ENCODE peak calls at places on chromosome 7, in six cellular contexts. One of them, this sample, is unnamed.

GRCh38 chr7:158076215-158076614 is 511.4 kb downstream of the PTPRN2 start:
- DNase-seq in cardiac fibroblast: no peak
- DNase-seq in kidney: no peak
- DNase-seq in PC-9: no peak
- DNase-seq in IMR-90: no peak
- DNase-seq in CD8-positive, alpha-beta memory T cell: no peak
- DNase-seq in this sample: no peak

GRCh38 chr7:27745064-27745583 is 5.2 kb downstream of the TAX1BP1 start:
- DNase-seq in kidney: no peak
- DNase-seq in PC-9: peak; percentile 82
- DNase-seq in CD8-positive, alpha-beta memory T cell: no peak
- DNase-seq in cardiac fibroblast: peak; percentile 89
- DNase-seq in IMR-90: peak; percentile 84
- DNase-seq in this sample: peak; percentile 20

GRCh38 chr7:127629268-127629854 is 11.4 kb upstream of the PAX4 start:
- DNase-seq in kidney: no peak
- DNase-seq in CD8-positive, alpha-beta memory T cell: no peak
- DNase-seq in IMR-90: no peak
- DNase-seq in cardiac fibroblast: no peak
- DNase-seq in PC-9: no peak
- DNase-seq in this sample: peak; percentile 59

GRCh38 chr7:41993173-41993867 is 243.7 kb downstream of the GLI3 start:
- DNase-seq in CD8-positive, alpha-beta memory T cell: no peak
- DNase-seq in IMR-90: peak; percentile 78
- DNase-seq in cardiac fibroblast: peak; percentile 85
- DNase-seq in kidney: no peak
- DNase-seq in PC-9: peak; percentile 16
- DNase-seq in this sample: no peak

GRCh38 chr7:7868245-7868899 is 100.2 kb upstream of the GLCCI1 start:
- DNase-seq in CD8-positive, alpha-beta memory T cell: no peak
- DNase-seq in IMR-90: no peak
- DNase-seq in kidney: no peak
- DNase-seq in PC-9: no peak
- DNase-seq in cardiac fibroblast: no peak
- DNase-seq in this sample: no peak

GRCh38 chr7:139704308-139704879 is 73.4 kb downstream of the HIPK2 start:
- DNase-seq in PC-9: no peak
- DNase-seq in kidney: no peak
- DNase-seq in IMR-90: no peak
- DNase-seq in cardiac fibroblast: no peak
- DNase-seq in CD8-positive, alpha-beta memory T cell: no peak
- DNase-seq in this sample: no peak

GRCh38 chr7:2163565-2163964 is 69.2 kb downstream of the MAD1L1 start:
- DNase-seq in CD8-positive, alpha-beta memory T cell: no peak
- DNase-seq in IMR-90: no peak
- DNase-seq in cardiac fibroblast: no peak
- DNase-seq in PC-9: no peak
- DNase-seq in kidney: no peak
- DNase-seq in this sample: no peak

GRCh38 chr7:94060772-94061171 is 56.6 kb upstream of the BET1 start:
- DNase-seq in cardiac fibroblast: peak; percentile 22
- DNase-seq in IMR-90: peak; percentile 82
- DNase-seq in kidney: no peak
- DNase-seq in CD8-positive, alpha-beta memory T cell: no peak
- DNase-seq in PC-9: no peak
- DNase-seq in this sample: no peak

GRCh38 chr7:127890726-127891125 is 140.5 kb downstream of the LRRC4 start:
- DNase-seq in CD8-positive, alpha-beta memory T cell: no peak
- DNase-seq in cardiac fibroblast: no peak
- DNase-seq in IMR-90: no peak
- DNase-seq in kidney: no peak
- DNase-seq in PC-9: peak; percentile 39
- DNase-seq in this sample: no peak

GRCh38 chr7:79084423-79084822 is 369.0 kb downstream of the MAGI2 start:
- DNase-seq in CD8-positive, alpha-beta memory T cell: no peak
- DNase-seq in IMR-90: peak; percentile 33
- DNase-seq in cardiac fibroblast: no peak
- DNase-seq in kidney: no peak
- DNase-seq in PC-9: no peak
- DNase-seq in this sample: no peak

GRCh38 chr7:24580283-24580946 is 7.2 kb downstream of the PALS2 start:
- DNase-seq in cardiac fibroblast: no peak
- DNase-seq in PC-9: peak; percentile 95
- DNase-seq in IMR-90: peak; percentile 48
- DNase-seq in kidney: no peak
- DNase-seq in CD8-positive, alpha-beta memory T cell: no peak
- DNase-seq in this sample: no peak

GRCh38 chr7:98286093-98286525 is 4.6 kb downstream of the BRI3 start:
- DNase-seq in CD8-positive, alpha-beta memory T cell: no peak
- DNase-seq in kidney: peak; percentile 91
- DNase-seq in IMR-90: peak; percentile 55
- DNase-seq in cardiac fibroblast: peak; percentile 57
- DNase-seq in PC-9: peak; percentile 92
- DNase-seq in this sample: peak; percentile 74

GRCh38 chr7:51430480-51431086 is 114.0 kb upstream of the COBL start:
- DNase-seq in cardiac fibroblast: peak; percentile 38
- DNase-seq in IMR-90: peak; percentile 12
- DNase-seq in CD8-positive, alpha-beta memory T cell: peak; percentile 6
- DNase-seq in PC-9: peak; percentile 60
- DNase-seq in kidney: no peak
- DNase-seq in this sample: peak; percentile 14

DNA sequence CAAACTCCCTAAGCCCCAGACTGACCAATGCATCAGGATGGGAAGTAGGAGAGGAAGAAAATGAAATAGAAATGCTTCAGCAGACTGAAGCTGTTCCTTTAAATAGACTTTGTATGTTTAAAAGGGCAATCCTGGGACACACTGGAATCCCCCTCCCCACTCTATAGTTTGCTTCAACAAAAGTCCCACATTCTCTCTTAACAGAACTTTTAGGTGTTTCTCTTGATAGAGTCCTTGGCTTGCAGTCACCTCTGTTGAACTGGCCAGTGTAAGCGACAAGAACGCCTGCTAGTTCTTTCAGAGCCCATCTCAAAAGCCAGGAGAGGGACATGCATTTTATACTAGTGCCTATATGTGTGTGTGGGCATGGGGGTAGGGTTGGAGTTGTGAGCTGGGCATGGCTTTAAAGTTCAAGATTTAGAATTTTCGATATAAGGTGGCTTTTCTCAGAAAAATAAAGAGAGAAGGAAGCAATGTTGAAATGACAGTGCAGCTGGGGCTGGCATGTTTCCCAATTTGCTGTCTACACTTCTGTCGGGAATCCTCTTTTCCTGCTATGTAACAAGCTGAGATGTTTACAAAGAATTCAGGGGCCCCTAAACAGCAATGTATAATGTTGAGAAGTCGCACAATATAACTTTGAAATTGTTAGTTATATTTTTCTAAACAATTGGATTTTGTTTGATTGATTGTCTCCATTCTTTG is 2.1 kb downstream of the TBX20 start:
- DNase-seq in kidney: no peak
- DNase-seq in IMR-90: no peak
- DNase-seq in cardiac fibroblast: peak; percentile 66
- DNase-seq in PC-9: no peak
- DNase-seq in CD8-positive, alpha-beta memory T cell: no peak
- DNase-seq in this sample: no peak
- H3K4me3 ChIP-seq in kidney: no peak overlapping the region
- H3K4me3 ChIP-seq in IMR-90: no peak overlapping the region
- H3K4me3 ChIP-seq in cardiac fibroblast: peak overlapping the region; percentile 86
- H3K4me3 ChIP-seq in PC-9: no peak overlapping the region
- H3K4me3 ChIP-seq in CD8-positive, alpha-beta memory T cell: no peak overlapping the region
- H3K4me3 ChIP-seq in this sample: no peak overlapping the region

GRCh38 chr7:120991570-120991969 is 3.1 kb downstream of the CPED1 start:
- DNase-seq in cardiac fibroblast: no peak
- DNase-seq in CD8-positive, alpha-beta memory T cell: no peak
- DNase-seq in IMR-90: peak; percentile 90
- DNase-seq in kidney: no peak
- DNase-seq in PC-9: no peak
- DNase-seq in this sample: no peak
- H3K4me3 ChIP-seq in cardiac fibroblast: peak overlapping the region; percentile 68
- H3K4me3 ChIP-seq in CD8-positive, alpha-beta memory T cell: no peak overlapping the region
- H3K4me3 ChIP-seq in IMR-90: peak overlapping the region; percentile 86
- H3K4me3 ChIP-seq in kidney: peak overlapping the region; percentile 58
- H3K4me3 ChIP-seq in PC-9: no peak overlapping the region
- H3K4me3 ChIP-seq in this sample: no peak overlapping the region

DNA sequence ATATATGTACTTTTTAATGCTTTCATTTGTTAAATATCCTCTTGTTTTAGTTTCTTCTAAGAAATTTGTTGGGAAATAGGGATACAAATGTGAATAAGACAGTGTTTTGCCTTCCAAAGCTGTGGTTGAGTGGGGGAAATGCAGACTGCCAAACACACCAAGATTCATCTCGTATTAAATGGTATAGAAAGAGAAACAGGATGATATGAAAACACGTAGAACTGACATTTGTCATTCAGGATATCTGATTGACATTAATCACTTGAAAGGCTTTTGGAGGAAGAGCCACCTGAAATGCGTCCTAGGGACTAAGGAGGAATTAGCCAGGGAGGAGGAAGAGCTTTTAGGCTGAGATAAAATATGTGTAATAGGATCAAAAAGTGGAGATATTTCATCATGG is 287.4 kb upstream of the SEMA3C start:
- DNase-seq in cardiac fibroblast: no peak
- DNase-seq in CD8-positive, alpha-beta memory T cell: no peak
- DNase-seq in kidney: no peak
- DNase-seq in IMR-90: no peak
- DNase-seq in PC-9: no peak
- DNase-seq in this sample: no peak
- H3K4me3 ChIP-seq in cardiac fibroblast: no peak overlapping the region
- H3K4me3 ChIP-seq in CD8-positive, alpha-beta memory T cell: no peak overlapping the region
- H3K4me3 ChIP-seq in kidney: no peak overlapping the region
- H3K4me3 ChIP-seq in IMR-90: no peak overlapping the region
- H3K4me3 ChIP-seq in PC-9: no peak overlapping the region
- H3K4me3 ChIP-seq in this sample: no peak overlapping the region

GRCh38 chr7:123435080-123435700 is 99.2 kb downstream of the IQUB start:
- DNase-seq in cardiac fibroblast: no peak
- DNase-seq in CD8-positive, alpha-beta memory T cell: no peak
- DNase-seq in PC-9: no peak
- DNase-seq in IMR-90: no peak
- DNase-seq in kidney: no peak
- DNase-seq in this sample: no peak

GRCh38 chr7:123439186-123439585 is 95.2 kb downstream of the IQUB start:
- DNase-seq in PC-9: no peak
- DNase-seq in cardiac fibroblast: no peak
- DNase-seq in kidney: no peak
- DNase-seq in CD8-positive, alpha-beta memory T cell: no peak
- DNase-seq in IMR-90: no peak
- DNase-seq in this sample: no peak

GRCh38 chr7:123437447-123437995 is 96.9 kb downstream of the IQUB start:
- DNase-seq in kidney: no peak
- DNase-seq in CD8-positive, alpha-beta memory T cell: no peak
- DNase-seq in cardiac fibroblast: no peak
- DNase-seq in PC-9: no peak
- DNase-seq in IMR-90: no peak
- DNase-seq in this sample: no peak

DNA sequence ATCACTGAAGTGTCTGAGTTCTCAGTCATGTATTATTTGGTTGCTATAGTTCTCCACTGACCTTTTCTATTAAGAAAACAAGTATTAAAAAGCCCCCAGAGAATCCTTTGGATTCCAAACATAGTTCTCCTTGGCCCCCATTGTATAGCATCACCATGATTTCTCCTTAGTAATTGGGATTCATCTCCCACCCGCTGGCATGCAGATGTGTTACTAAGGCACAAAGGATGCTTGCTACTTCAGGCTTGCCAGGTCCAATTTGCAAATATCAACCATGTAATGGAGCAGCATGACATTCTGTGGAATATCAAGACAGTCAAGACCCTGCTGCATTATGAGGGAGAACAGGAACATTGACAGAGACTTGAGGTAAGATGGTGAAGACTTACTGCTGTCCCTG is 94.2 kb downstream of the IQUB start:
- DNase-seq in PC-9: no peak
- DNase-seq in IMR-90: no peak
- DNase-seq in cardiac fibroblast: no peak
- DNase-seq in kidney: no peak
- DNase-seq in CD8-positive, alpha-beta memory T cell: no peak
- DNase-seq in this sample: no peak
- H3K4me3 ChIP-seq in PC-9: no peak overlapping the region
- H3K4me3 ChIP-seq in IMR-90: no peak overlapping the region
- H3K4me3 ChIP-seq in cardiac fibroblast: no peak overlapping the region
- H3K4me3 ChIP-seq in kidney: no peak overlapping the region
- H3K4me3 ChIP-seq in CD8-positive, alpha-beta memory T cell: no peak overlapping the region
- H3K4me3 ChIP-seq in this sample: no peak overlapping the region